ENCODE peak calls at places on chromosomes 13 and 19, in six cellular contexts. One of them, this sample, is unnamed.

GRCh38 chr13:29497137-29497654 is 98.3 kb downstream of the SLC7A1 start:
- DNase-seq in brain microvascular endothelial cell: peak
- DNase-seq in ovary: peak
- DNase-seq in Calu3: no peak
- DNase-seq in WERI-Rb-1: no peak
- DNase-seq in breast epithelium: no peak
- DNase-seq in this sample: no peak

GRCh38 chr13:27183561-27184147 is 12.0 kb upstream of the USP12 start:
- DNase-seq in ovary: no peak
- DNase-seq in brain microvascular endothelial cell: no peak
- DNase-seq in WERI-Rb-1: peak
- DNase-seq in Calu3: peak
- DNase-seq in breast epithelium: no peak
- DNase-seq in this sample: no peak

GRCh38 chr13:112719556-112719955 is 29.7 kb downstream of the ATP11A start:
- DNase-seq in brain microvascular endothelial cell: no peak
- DNase-seq in WERI-Rb-1: no peak
- DNase-seq in Calu3: no peak
- DNase-seq in ovary: no peak
- DNase-seq in breast epithelium: no peak
- DNase-seq in this sample: no peak

GRCh38 chr13:67299731-67300130 is 69.6 kb upstream of the PCDH9 start:
- DNase-seq in WERI-Rb-1: no peak
- DNase-seq in brain microvascular endothelial cell: peak
- DNase-seq in breast epithelium: no peak
- DNase-seq in Calu3: no peak
- DNase-seq in ovary: no peak
- DNase-seq in this sample: no peak

GRCh38 chr13:53343345-53343744 is 314.7 kb downstream of the OLFM4 start:
- DNase-seq in WERI-Rb-1: no peak
- DNase-seq in breast epithelium: no peak
- DNase-seq in brain microvascular endothelial cell: no peak
- DNase-seq in ovary: no peak
- DNase-seq in Calu3: no peak
- DNase-seq in this sample: no peak

GRCh38 chr19:45402469-45403070 is 2.3 kb downstream of the PPP1R13L start:
- DNase-seq in breast epithelium: peak
- DNase-seq in ovary: no peak
- DNase-seq in Calu3: peak
- DNase-seq in WERI-Rb-1: no peak
- DNase-seq in brain microvascular endothelial cell: peak
- DNase-seq in this sample: no peak

GRCh38 chr13:39144941-39145533 is 106.8 kb downstream of the NHLRC3 start:
- DNase-seq in breast epithelium: no peak
- DNase-seq in WERI-Rb-1: peak
- DNase-seq in ovary: peak
- DNase-seq in brain microvascular endothelial cell: peak
- DNase-seq in Calu3: peak
- DNase-seq in this sample: peak

GRCh38 chr19:12994701-12995595 is at the start of gene NFIX:
- DNase-seq in breast epithelium: peak
- DNase-seq in brain microvascular endothelial cell: no peak
- DNase-seq in ovary: peak
- DNase-seq in Calu3: peak
- DNase-seq in WERI-Rb-1: peak
- DNase-seq in this sample: no peak

GRCh38 chr19:39301562-39301961 is 5.4 kb downstream of the IFNL1 start:
- DNase-seq in breast epithelium: no peak
- DNase-seq in WERI-Rb-1: no peak
- DNase-seq in brain microvascular endothelial cell: no peak
- DNase-seq in Calu3: no peak
- DNase-seq in ovary: no peak
- DNase-seq in this sample: no peak

GRCh38 chr19:4455742-4456565 is 1.6 kb downstream of the UBXN6 start:
- DNase-seq in Calu3: no peak
- DNase-seq in brain microvascular endothelial cell: peak
- DNase-seq in ovary: peak
- DNase-seq in WERI-Rb-1: peak
- DNase-seq in breast epithelium: no peak
- DNase-seq in this sample: no peak

GRCh38 chr13:112671359-112671758 is 18.5 kb upstream of the ATP11A start:
- DNase-seq in brain microvascular endothelial cell: no peak
- DNase-seq in WERI-Rb-1: no peak
- DNase-seq in ovary: no peak
- DNase-seq in breast epithelium: no peak
- DNase-seq in Calu3: no peak
- DNase-seq in this sample: no peak

GRCh38 chr13:110561335-110562033 is at the start of gene RAB20:
- DNase-seq in WERI-Rb-1: peak
- DNase-seq in brain microvascular endothelial cell: peak
- DNase-seq in ovary: peak
- DNase-seq in Calu3: peak
- DNase-seq in breast epithelium: peak
- DNase-seq in this sample: peak

GRCh38 chr13:86383151-86383550 is 583.9 kb upstream of the SLITRK6 start:
- DNase-seq in WERI-Rb-1: no peak
- DNase-seq in Calu3: no peak
- DNase-seq in brain microvascular endothelial cell: no peak
- DNase-seq in ovary: no peak
- DNase-seq in breast epithelium: no peak
- DNase-seq in this sample: no peak

GRCh38 chr13:111228262-111229144 is 91.9 kb upstream of the TEX29 start:
- DNase-seq in breast epithelium: no peak
- DNase-seq in brain microvascular endothelial cell: peak
- DNase-seq in WERI-Rb-1: no peak
- DNase-seq in Calu3: no peak
- DNase-seq in ovary: no peak
- DNase-seq in this sample: no peak

GRCh38 chr19:12647490-12648071 is 19.0 kb downstream of the MAN2B1 start:
- DNase-seq in WERI-Rb-1: no peak
- DNase-seq in ovary: peak
- DNase-seq in brain microvascular endothelial cell: peak
- DNase-seq in Calu3: no peak
- DNase-seq in breast epithelium: peak
- DNase-seq in this sample: peak

GRCh38 chr19:11453468-11454341 is 18.3 kb downstream of the PRKCSH start:
- DNase-seq in WERI-Rb-1: no peak
- DNase-seq in breast epithelium: no peak
- DNase-seq in Calu3: no peak
- DNase-seq in brain microvascular endothelial cell: no peak
- DNase-seq in ovary: no peak
- DNase-seq in this sample: peak

GRCh38 chr19:29806098-29806866 is 5.5 kb upstream of the CCNE1 start:
- DNase-seq in breast epithelium: no peak
- DNase-seq in ovary: no peak
- DNase-seq in WERI-Rb-1: peak
- DNase-seq in Calu3: no peak
- DNase-seq in brain microvascular endothelial cell: peak
- DNase-seq in this sample: no peak

GRCh38 chr13:100508996-100509395 is 79.6 kb downstream of the GGACT start:
- DNase-seq in Calu3: no peak
- DNase-seq in WERI-Rb-1: no peak
- DNase-seq in breast epithelium: no peak
- DNase-seq in brain microvascular endothelial cell: no peak
- DNase-seq in ovary: no peak
- DNase-seq in this sample: no peak

GRCh38 chr19:55251296-55252081 is 7.3 kb downstream of the PPP6R1 start:
- DNase-seq in Calu3: peak
- DNase-seq in brain microvascular endothelial cell: peak
- DNase-seq in ovary: no peak
- DNase-seq in WERI-Rb-1: no peak
- DNase-seq in breast epithelium: no peak
- DNase-seq in this sample: peak

GRCh38 chr13:102195566-102196462 is 206.0 kb downstream of the FGF14 start:
- DNase-seq in Calu3: no peak
- DNase-seq in breast epithelium: no peak
- DNase-seq in WERI-Rb-1: no peak
- DNase-seq in brain microvascular endothelial cell: no peak
- DNase-seq in ovary: no peak
- DNase-seq in this sample: no peak

GRCh38 chr13:31898383-31899071 is 133.0 kb upstream of the FRY start:
- DNase-seq in ovary: no peak
- DNase-seq in breast epithelium: no peak
- DNase-seq in WERI-Rb-1: peak
- DNase-seq in Calu3: no peak
- DNase-seq in brain microvascular endothelial cell: no peak
- DNase-seq in this sample: no peak

GRCh38 chr19:30253581-30253996 is 118.6 kb upstream of the ZNF536 start:
- DNase-seq in ovary: no peak
- DNase-seq in breast epithelium: no peak
- DNase-seq in Calu3: no peak
- DNase-seq in brain microvascular endothelial cell: no peak
- DNase-seq in WERI-Rb-1: peak
- DNase-seq in this sample: no peak

GRCh38 chr13:110872034-110872767 is 42.7 kb downstream of the ANKRD10 start:
- DNase-seq in brain microvascular endothelial cell: no peak
- DNase-seq in ovary: peak
- DNase-seq in Calu3: no peak
- DNase-seq in breast epithelium: no peak
- DNase-seq in WERI-Rb-1: no peak
- DNase-seq in this sample: no peak

GRCh38 chr19:55336101-55336500 is 3.6 kb upstream of the KMT5C start:
- DNase-seq in WERI-Rb-1: no peak
- DNase-seq in ovary: no peak
- DNase-seq in brain microvascular endothelial cell: no peak
- DNase-seq in Calu3: no peak
- DNase-seq in breast epithelium: no peak
- DNase-seq in this sample: no peak

GRCh38 chr13:45807520-45808099 is 43.9 kb downstream of the SIAH3 start:
- DNase-seq in Calu3: peak
- DNase-seq in WERI-Rb-1: peak
- DNase-seq in ovary: no peak
- DNase-seq in brain microvascular endothelial cell: peak
- DNase-seq in breast epithelium: no peak
- DNase-seq in this sample: peak

DNA sequence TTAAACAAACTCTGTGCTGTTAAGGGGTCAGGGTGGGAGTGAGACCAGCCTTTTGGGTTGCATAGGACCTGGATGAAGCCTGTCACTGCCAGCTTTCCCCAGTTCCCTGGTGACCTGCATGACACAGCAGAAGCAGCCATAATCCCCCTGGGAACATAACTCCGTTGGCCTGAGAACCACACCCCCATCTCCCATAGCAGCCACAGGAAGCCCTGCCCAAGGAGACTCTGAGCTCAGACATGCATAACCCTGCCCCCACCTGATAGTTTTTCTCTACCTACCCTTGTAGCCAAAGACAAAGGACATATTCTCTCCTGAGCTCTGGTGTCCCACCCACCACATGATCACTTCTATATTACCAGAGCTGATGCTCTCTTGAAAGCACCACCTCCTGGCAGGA is 413.5 kb upstream of the HTR2A start:
- DNase-seq in WERI-Rb-1: peak
- DNase-seq in brain microvascular endothelial cell: no peak
- DNase-seq in ovary: no peak
- DNase-seq in Calu3: no peak
- DNase-seq in breast epithelium: no peak
- DNase-seq in this sample: no peak
- TF ChIP-seq CTCF in WERI-Rb-1: no peak
- TF ChIP-seq CTCF in brain microvascular endothelial cell: no peak
- TF ChIP-seq CTCF in ovary: no peak
- TF ChIP-seq CTCF in Calu3: no peak
- TF ChIP-seq CTCF in breast epithelium: no peak
- TF ChIP-seq CTCF in this sample: no peak

GRCh38 chr19:36030264-36031148 is 2.2 kb downstream of the CLIP3 start:
- DNase-seq in brain microvascular endothelial cell: no peak
- DNase-seq in Calu3: no peak
- DNase-seq in breast epithelium: no peak
- DNase-seq in WERI-Rb-1: no peak
- DNase-seq in ovary: no peak
- DNase-seq in this sample: no peak
- TF ChIP-seq CTCF in brain microvascular endothelial cell: no peak
- TF ChIP-seq CTCF in Calu3: no peak
- TF ChIP-seq CTCF in breast epithelium: no peak
- TF ChIP-seq CTCF in WERI-Rb-1: no peak
- TF ChIP-seq CTCF in ovary: no peak
- TF ChIP-seq CTCF in this sample: no peak

GRCh38 chr19:33779849-33780248 is 16.8 kb upstream of the KCTD15 start:
- DNase-seq in brain microvascular endothelial cell: no peak
- DNase-seq in breast epithelium: no peak
- DNase-seq in WERI-Rb-1: peak
- DNase-seq in Calu3: no peak
- DNase-seq in ovary: no peak
- DNase-seq in this sample: no peak

GRCh38 chr19:33775731-33776487 is 20.8 kb upstream of the KCTD15 start:
- DNase-seq in brain microvascular endothelial cell: no peak
- DNase-seq in breast epithelium: no peak
- DNase-seq in WERI-Rb-1: no peak
- DNase-seq in ovary: no peak
- DNase-seq in Calu3: no peak
- DNase-seq in this sample: no peak

GRCh38 chr19:33778089-33778791 is 18.4 kb upstream of the KCTD15 start:
- DNase-seq in brain microvascular endothelial cell: peak
- DNase-seq in breast epithelium: peak
- DNase-seq in ovary: peak
- DNase-seq in Calu3: peak
- DNase-seq in WERI-Rb-1: peak
- DNase-seq in this sample: peak

GRCh38 chr19:33777753-33778088 is 18.9 kb upstream of the KCTD15 start:
- DNase-seq in breast epithelium: no peak
- DNase-seq in brain microvascular endothelial cell: no peak
- DNase-seq in Calu3: no peak
- DNase-seq in WERI-Rb-1: no peak
- DNase-seq in ovary: no peak
- DNase-seq in this sample: no peak

GRCh38 chr19:33777351-33777750 is 19.3 kb upstream of the KCTD15 start:
- DNase-seq in brain microvascular endothelial cell: no peak
- DNase-seq in breast epithelium: no peak
- DNase-seq in Calu3: no peak
- DNase-seq in WERI-Rb-1: no peak
- DNase-seq in ovary: no peak
- DNase-seq in this sample: no peak
- TF ChIP-seq CTCF in brain microvascular endothelial cell: no peak
- TF ChIP-seq CTCF in breast epithelium: no peak
- TF ChIP-seq CTCF in Calu3: no peak
- TF ChIP-seq CTCF in WERI-Rb-1: no peak
- TF ChIP-seq CTCF in ovary: no peak
- TF ChIP-seq CTCF in this sample: no peak

GRCh38 chr19:41367848-41368301 is 3.9 kb upstream of the B9D2 start:
- DNase-seq in WERI-Rb-1: no peak
- DNase-seq in Calu3: peak
- DNase-seq in brain microvascular endothelial cell: peak
- DNase-seq in breast epithelium: no peak
- DNase-seq in ovary: no peak
- DNase-seq in this sample: no peak

GRCh38 chr19:41363371-41363752 is 587 bp downstream of the B9D2 start:
- DNase-seq in WERI-Rb-1: no peak
- DNase-seq in breast epithelium: no peak
- DNase-seq in Calu3: no peak
- DNase-seq in ovary: no peak
- DNase-seq in brain microvascular endothelial cell: no peak
- DNase-seq in this sample: no peak

GRCh38 chr19:41364546-41365391 is 820 bp upstream of the B9D2 start:
- DNase-seq in ovary: no peak
- DNase-seq in brain microvascular endothelial cell: no peak
- DNase-seq in Calu3: no peak
- DNase-seq in breast epithelium: no peak
- DNase-seq in WERI-Rb-1: no peak
- DNase-seq in this sample: no peak

GRCh38 chr19:41363753-41364545 is at the start of gene B9D2:
- DNase-seq in breast epithelium: peak
- DNase-seq in Calu3: peak
- DNase-seq in brain microvascular endothelial cell: peak
- DNase-seq in WERI-Rb-1: peak
- DNase-seq in ovary: peak
- DNase-seq in this sample: peak

GRCh38 chr19:41366089-41366488 is 2.1 kb upstream of the B9D2 start:
- DNase-seq in Calu3: peak
- DNase-seq in brain microvascular endothelial cell: no peak
- DNase-seq in ovary: no peak
- DNase-seq in WERI-Rb-1: no peak
- DNase-seq in breast epithelium: no peak
- DNase-seq in this sample: no peak
- TF ChIP-seq CTCF in Calu3: peak
- TF ChIP-seq CTCF in brain microvascular endothelial cell: peak
- TF ChIP-seq CTCF in ovary: no peak
- TF ChIP-seq CTCF in WERI-Rb-1: peak
- TF ChIP-seq CTCF in breast epithelium: no peak
- TF ChIP-seq CTCF in this sample: peak